ENCODE peak calls at places on chromosomes 3 and 15, in six cellular contexts. K, L, V, X, A and W are unnamed samples.

GRCh38 chr15:60799885-60800728 is 321.2 kb upstream of the ICE2 start:
- DNase-seq in K (no peak), L (no peak), V (no peak), X (no peak), A (no peak), W (no peak)

GRCh38 chr15:61943992-61944391 is 116.3 kb downstream of the VPS13C start:
- DNase-seq in K (no peak), L (no peak), V (no peak), X (no peak), A (no peak), W (no peak)

GRCh38 chr3:120850326-120851295 is 57.4 kb upstream of the STXBP5L start:
- DNase-seq in K (no peak), L (no peak), V (no peak), X (no peak), A (peak), W (no peak)

GRCh38 chr3:51384730-51385473 is at the start of gene MANF:
- DNase-seq in K (peak), L (peak), V (peak), X (peak), A (peak), W (peak)

GRCh38 chr15:27989428-27989827 is 109.7 kb downstream of the OCA2 start:
- DNase-seq in K (no peak), L (no peak), V (no peak), X (no peak), A (no peak), W (no peak)

GRCh38 chr15:61742591-61742990 is 317.7 kb downstream of the VPS13C start:
- DNase-seq in K (no peak), L (no peak), V (no peak), X (no peak), A (no peak), W (no peak)

GRCh38 chr15:99073008-99073714 is 31.7 kb upstream of the SYNM start:
- DNase-seq in K (no peak), L (no peak), V (no peak), X (no peak), A (no peak), W (no peak)

GRCh38 chr15:39171944-39172368 is 408.9 kb upstream of the THBS1 start:
- DNase-seq in K (peak), L (peak), V (no peak), X (peak), A (no peak), W (no peak)

GRCh38 chr15:88467935-88468528 is 524 bp downstream of the MRPS11 start:
- DNase-seq in K (no peak), L (no peak), V (no peak), X (no peak), A (no peak), W (no peak)

GRCh38 chr3:14765576-14766427 is 53.0 kb upstream of the FGD5 start:
- DNase-seq in K (no peak), L (no peak), V (no peak), X (no peak), A (no peak), W (no peak)

GRCh38 chr3:180324791-180325190 is 277.2 kb upstream of the TTC14 start:
- DNase-seq in K (no peak), L (no peak), V (no peak), X (no peak), A (no peak), W (no peak)

GRCh38 chr15:50231761-50232160 is 33.8 kb downstream of the HDC start:
- DNase-seq in K (no peak), L (no peak), V (no peak), X (no peak), A (no peak), W (no peak)

GRCh38 chr3:43286115-43286885 is at the start of gene SNRK:
- DNase-seq in K (peak), L (no peak), V (peak), X (peak), A (no peak), W (peak)

GRCh38 chr3:13015286-13016082 is 57.7 kb downstream of the IQSEC1 start:
- DNase-seq in K (no peak), L (no peak), V (peak), X (no peak), A (no peak), W (peak)

GRCh38 chr15:33068007-33068441 is 126.5 kb downstream of the FMN1 start:
- DNase-seq in K (peak), L (no peak), V (peak), X (peak), A (no peak), W (no peak)